ENCODE peak calls at places on chromosomes 7 and 10, in nine cellular contexts. Z is activated B cell treated with CpG ODN at 0.5 μM for 24 hours, L is psoas muscle, D is sigmoid colon, H is cardiac fibroblast, E is mesothelial cell of epicardium, U is fibroblast of pulmonary artery, I is stomach, S is foreskin fibroblast. R is an unnamed sample.

GRCh38 chr7:116113310-116113709 is 82.7 kb upstream of the TFEC start:
- DNase-seq in I (no peak), H (no peak), U (no peak), E (no peak), L (no peak), S (no peak), Z (no peak), D (no peak), R (no peak)

GRCh38 chr10:53123311-53123710 is 350.7 kb upstream of the MBL2 start:
- DNase-seq in H (no peak), S (no peak), E (no peak), U (no peak), I (no peak), Z (no peak), D (no peak), L (no peak), R (no peak)

GRCh38 chr7:105269397-105269796 is 119.3 kb downstream of the SRPK2 start:
- DNase-seq in Z (no peak), I (no peak), U (no peak), H (peak; percentile 13), D (no peak), S (no peak), L (no peak), E (no peak), R (no peak)

GRCh38 chr7:45044333-45044732 is 44.3 kb downstream of the CCM2 start:
- DNase-seq in H (no peak), I (no peak), S (no peak), D (no peak), U (no peak), L (no peak), E (no peak), Z (no peak), R (no peak)

GRCh38 chr7:20217193-20217948 is at the start of gene MACC1:
- DNase-seq in S (no peak), H (no peak), U (no peak), I (peak; percentile 78), L (peak; percentile 29), Z (peak; percentile 41), D (no peak), E (no peak), R (no peak)

GRCh38 chr10:113267616-113268015 is 285.2 kb upstream of the HABP2 start:
- DNase-seq in Z (no peak), E (no peak), H (no peak), I (no peak), D (no peak), S (no peak), U (no peak), L (no peak), R (no peak)

GRCh38 chr10:61078542-61078941 is 134.6 kb upstream of the RHOBTB1 start:
- DNase-seq in H (no peak), I (no peak), E (no peak), L (no peak), D (no peak), S (no peak), U (no peak), Z (no peak), R (no peak)

GRCh38 chr10:26557641-26558014 is 119.5 kb downstream of the APBB1IP start:
- DNase-seq in E (no peak), H (peak; percentile 29), D (no peak), S (no peak), L (no peak), Z (no peak), I (no peak), U (peak; percentile 25), R (no peak)

GRCh38 chr7:110964770-110965169 is 126.2 kb upstream of the LRRN3 start:
- DNase-seq in I (no peak), L (no peak), E (no peak), U (no peak), D (no peak), Z (no peak), H (no peak), S (no peak), R (no peak)

GRCh38 chr10:38072552-38072951 is 21.6 kb upstream of the ZNF37A start:
- DNase-seq in Z (no peak), D (no peak), I (no peak), L (no peak), H (no peak), E (no peak), U (no peak), S (no peak), R (no peak)

GRCh38 chr7:36597099-36597773 is 127.1 kb downstream of the AOAH start:
- DNase-seq in H (no peak), S (no peak), D (no peak), Z (no peak), U (no peak), L (no peak), E (no peak), I (no peak), R (no peak)

GRCh38 chr10:49254556-49255318 is 44.2 kb upstream of the C10orf71 start:
- DNase-seq in Z (no peak), U (no peak), D (no peak), E (no peak), H (no peak), S (no peak), I (no peak), L (no peak), R (peak; percentile 52)

GRCh38 chr10:30039567-30039966 is 19.8 kb downstream of the JCAD start:
- DNase-seq in D (no peak), I (no peak), Z (no peak), U (no peak), H (no peak), L (no peak), S (no peak), E (no peak), R (no peak)

GRCh38 chr10:110803830-110804338 is 67.8 kb upstream of the PDCD4 start:
- DNase-seq in U (peak; percentile 55), I (peak; percentile 60), Z (peak; percentile 29), H (peak; percentile 69), D (no peak), L (peak; percentile 65), S (peak; percentile 38), E (no peak), R (peak; percentile 31)

GRCh38 chr10:59337254-59337653 is 25.1 kb downstream of the FAM13C start:
- DNase-seq in S (peak; percentile 11), D (peak; percentile 71), U (peak; percentile 70), E (no peak), L (no peak), Z (no peak), H (peak; percentile 78), I (peak; percentile 28), R (no peak)

DNA sequence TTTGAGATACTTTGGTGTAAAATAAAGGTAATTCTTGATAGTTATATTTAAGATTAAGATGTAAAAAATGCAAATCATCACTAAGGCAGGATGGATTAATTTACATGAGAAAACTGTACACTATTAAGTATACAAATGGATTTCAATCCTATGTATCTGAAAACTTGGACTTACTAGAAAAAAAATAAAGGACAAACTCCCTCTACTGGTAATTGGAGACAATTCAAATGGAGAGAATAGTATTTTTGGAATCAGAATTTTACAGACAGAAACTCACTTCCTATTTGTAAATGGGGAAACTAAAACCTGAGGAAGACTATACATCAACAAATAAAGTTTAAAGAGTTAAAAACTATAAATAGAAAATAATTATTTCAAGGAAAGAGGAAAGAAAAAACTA is 62.6 kb downstream of the CUL2 start:
- DNase-seq in I (no peak), E (no peak), U (peak; percentile 57), L (no peak), Z (no peak), S (no peak), D (no peak), H (peak; percentile 59), R (no peak)
- TF ChIP-seq CTCF in I (peak; percentile 26), E (peak; percentile 63), U (peak; percentile 51), L (peak; percentile 31), Z (no peak), S (peak; percentile 31), D (peak; percentile 30), H (peak; percentile 32), R (no peak)

DNA sequence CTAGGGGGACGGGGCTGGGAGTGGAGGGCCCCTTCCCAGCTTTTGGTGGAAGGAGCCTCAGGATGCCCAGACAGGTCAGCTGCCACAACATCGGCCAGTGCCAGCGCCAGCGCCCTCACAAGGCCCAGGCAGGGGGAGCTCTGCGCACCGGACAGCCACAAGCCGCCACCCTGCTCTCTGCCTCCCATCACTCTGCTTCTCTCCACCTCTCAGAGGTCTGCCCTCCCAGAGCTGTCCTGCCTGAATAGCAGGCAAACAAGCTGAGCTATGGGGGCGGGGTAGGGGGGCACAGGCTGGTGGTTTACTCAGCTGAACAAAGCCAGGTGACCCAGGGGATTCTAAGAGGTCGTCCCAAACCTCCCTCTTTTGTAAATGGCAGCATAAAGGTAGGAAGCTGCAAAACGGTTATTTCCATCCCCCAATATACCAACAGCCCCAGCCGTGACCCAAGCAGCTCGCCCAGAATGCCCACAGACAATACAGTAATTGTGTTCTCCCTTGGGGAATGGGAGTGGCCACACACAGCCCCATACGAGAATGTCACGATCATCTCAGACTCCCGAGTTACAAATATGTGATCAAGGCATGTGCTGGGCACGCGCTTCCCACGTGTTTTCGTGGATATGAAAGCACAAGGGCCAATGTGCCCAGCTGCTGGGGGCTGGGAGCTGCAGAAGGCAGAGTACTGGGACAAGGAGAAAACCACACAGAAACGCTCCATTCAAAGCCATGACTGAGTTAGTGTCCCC is 19.7 kb downstream of the FAM53B start:
- DNase-seq in U (no peak), S (no peak), H (no peak), L (no peak), Z (peak; percentile 18), E (no peak), D (peak; percentile 79), I (peak; percentile 62), R (no peak)
- TF ChIP-seq CTCF in U (no peak), S (no peak), H (no peak), L (no peak), Z (no peak), E (no peak), D (no peak), I (no peak), R (no peak)

DNA sequence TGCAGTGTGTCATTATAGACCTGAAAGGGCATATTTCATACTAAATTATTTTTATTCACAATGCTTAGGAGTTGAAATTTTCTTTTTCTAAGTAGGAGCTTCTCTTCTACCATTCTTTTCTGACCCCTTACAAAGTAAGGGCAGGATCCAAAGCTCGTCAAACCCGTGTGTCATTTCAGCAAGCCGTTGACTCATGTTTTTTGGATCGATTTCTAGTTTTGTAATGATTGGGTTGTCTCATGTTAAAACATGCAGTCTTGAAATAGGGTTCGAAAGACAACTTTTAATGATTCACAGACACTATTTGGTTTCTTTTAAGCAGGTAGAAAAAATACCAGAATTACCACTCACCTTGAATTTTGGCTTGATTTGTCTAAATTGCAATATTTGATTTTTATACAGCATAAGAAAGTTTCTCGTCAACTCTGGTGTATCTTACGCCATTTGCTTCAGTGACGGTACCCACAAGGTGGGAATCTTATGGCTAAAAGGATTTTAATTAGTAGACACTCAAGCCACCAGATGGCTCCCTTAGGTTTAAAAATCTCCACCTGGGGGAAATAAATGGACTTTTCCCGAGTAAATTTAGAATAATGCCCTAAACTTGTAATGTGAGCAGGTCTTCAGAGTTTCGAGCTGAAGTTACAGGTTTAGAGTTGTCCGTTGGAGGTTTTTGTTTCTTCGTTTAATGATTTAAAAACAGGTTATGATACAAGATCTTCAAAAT is 283.4 kb downstream of the CCDC3 start:
- DNase-seq in H (peak; percentile 31), S (no peak), D (no peak), Z (no peak), L (no peak), E (no peak), I (no peak), U (no peak), R (no peak)
- TF ChIP-seq CTCF in H (no peak), S (no peak), D (peak; percentile 30), Z (no peak), L (peak; percentile 24), E (no peak), I (no peak), U (peak; percentile 7), R (no peak)

GRCh38 chr10:45811075-45811474 is 36.2 kb downstream of the AGAP4 start:
- DNase-seq in Z (no peak), L (no peak), D (no peak), H (no peak), U (no peak), E (no peak), I (no peak), S (no peak), R (no peak)

GRCh38 chr10:45809829-45810228 is 37.5 kb downstream of the AGAP4 start:
- DNase-seq in I (no peak), Z (no peak), H (peak; percentile 39), U (peak; percentile 32), L (no peak), S (no peak), E (no peak), D (no peak), R (no peak)
- TF ChIP-seq CTCF in I (no peak), Z (no peak), H (no peak), U (peak; percentile 9), L (no peak), S (no peak), E (no peak), D (no peak), R (no peak)